ENCODE peak calls at places on chromosomes 11 and 22, in eight cellular contexts. T is NCI-H82; E is left lung; Z is Caki2; M is mesothelial cell of epicardium; C is LNCaP clone FGC; O is NCI-H526; G is stimulated activated naive CD4-positive, alpha-beta T cell. U is an unnamed sample.

GRCh38 chr11:2892215-2893020 is 6.8 kb upstream of the CDKN1C start:
- DNase-seq in T (peak; percentile 68), E (peak; percentile 74), Z (peak; percentile 44), M (peak; percentile 50), C (no peak), O (peak; percentile 90), G (peak; percentile 81), U (peak; percentile 51)

GRCh38 chr22:33271390-33272161 is 213.4 kb upstream of the SYN3 start:
- DNase-seq in T (peak; percentile 8), E (no peak), Z (no peak), M (no peak), C (peak; percentile 71), O (no peak), G (no peak), U (no peak)

GRCh38 chr11:67283490-67283963 is 5.6 kb upstream of the ANKRD13D start:
- DNase-seq in T (no peak), E (peak; percentile 68), Z (no peak), M (no peak), C (no peak), O (no peak), G (no peak), U (no peak)

GRCh38 chr11:34348919-34349318 is 8.9 kb downstream of the ABTB2 start:
- DNase-seq in T (no peak), E (no peak), Z (no peak), M (no peak), C (no peak), O (peak; percentile 76), G (no peak), U (no peak)

GRCh38 chr11:126430581-126431320 is 75.3 kb downstream of the ST3GAL4 start:
- DNase-seq in T (no peak), E (no peak), Z (no peak), M (no peak), C (no peak), O (no peak), G (no peak), U (no peak)

GRCh38 chr11:9790703-9791102 is 126.8 kb downstream of the SWAP70 start:
- DNase-seq in T (no peak), E (no peak), Z (no peak), M (no peak), C (no peak), O (no peak), G (no peak), U (no peak)

GRCh38 chr11:84909740-84910139 is 717.4 kb downstream of the DLG2 start:
- DNase-seq in T (no peak), E (no peak), Z (no peak), M (no peak), C (no peak), O (no peak), G (no peak), U (no peak)

GRCh38 chr11:46849631-46850030 is 3.6 kb upstream of the CKAP5 start:
- DNase-seq in T (no peak), E (no peak), Z (no peak), M (no peak), C (no peak), O (no peak), G (no peak), U (no peak)

GRCh38 chr11:13701506-13701905 is 33.0 kb downstream of the FAR1 start:
- DNase-seq in T (no peak), E (no peak), Z (no peak), M (no peak), C (no peak), O (no peak), G (no peak), U (no peak)

GRCh38 chr11:2581151-2581930 is 118.5 kb downstream of the KCNQ1OT1 start:
- DNase-seq in T (no peak), E (peak; percentile 25), Z (no peak), M (peak; percentile 14), C (no peak), O (no peak), G (no peak), U (no peak)

GRCh38 chr11:119108151-119108856 is 1.2 kb downstream of the C2CD2L start:
- DNase-seq in T (peak; percentile 63), E (no peak), Z (no peak), M (no peak), C (no peak), O (peak; percentile 98), G (peak; percentile 40), U (no peak)

GRCh38 chr11:130477646-130478203 is 29.3 kb downstream of the ADAMTS15 start:
- DNase-seq in T (no peak), E (no peak), Z (no peak), M (no peak), C (no peak), O (no peak), G (no peak), U (no peak)